ENCODE peak calls at places on chromosomes 12 and 14, in seven cellular contexts. One of them, this sample, is unnamed.

GRCh38 chr12:107133462-107133861 is 40.1 kb upstream of the CRY1 start:
- DNase-seq in CD8-positive, alpha-beta T cell: no peak
- DNase-seq in K562: no peak
- DNase-seq in tibial nerve: no peak
- DNase-seq in upper lobe of right lung: no peak
- DNase-seq in body of pancreas: no peak
- DNase-seq in kidney: no peak
- DNase-seq in this sample: no peak

GRCh38 chr14:102592969-102593840 is 756 bp downstream of the RCOR1 start:
- DNase-seq in CD8-positive, alpha-beta T cell: peak; percentile 72
- DNase-seq in K562: peak; percentile 55
- DNase-seq in tibial nerve: peak; percentile 5
- DNase-seq in upper lobe of right lung: peak; percentile 84
- DNase-seq in body of pancreas: peak; percentile 55
- DNase-seq in kidney: peak; percentile 87
- DNase-seq in this sample: peak; percentile 55

GRCh38 chr14:50231475-50232275 is at the start of gene SOS2:
- DNase-seq in CD8-positive, alpha-beta T cell: peak; percentile 89
- DNase-seq in K562: peak; percentile 88
- DNase-seq in tibial nerve: peak; percentile 71
- DNase-seq in upper lobe of right lung: peak; percentile 95
- DNase-seq in body of pancreas: peak; percentile 86
- DNase-seq in kidney: peak; percentile 96
- DNase-seq in this sample: peak; percentile 82

GRCh38 chr14:22339277-22339676 is 249.7 kb downstream of the DAD1 start:
- DNase-seq in CD8-positive, alpha-beta T cell: no peak
- DNase-seq in K562: peak; percentile 4
- DNase-seq in tibial nerve: peak; percentile 88
- DNase-seq in upper lobe of right lung: no peak
- DNase-seq in body of pancreas: peak; percentile 50
- DNase-seq in kidney: no peak
- DNase-seq in this sample: no peak

GRCh38 chr12:110937104-110937641 is 16.8 kb upstream of the MYL2 start:
- DNase-seq in CD8-positive, alpha-beta T cell: peak; percentile 76
- DNase-seq in K562: peak; percentile 69
- DNase-seq in tibial nerve: peak; percentile 15
- DNase-seq in upper lobe of right lung: peak; percentile 74
- DNase-seq in body of pancreas: peak; percentile 38
- DNase-seq in kidney: peak; percentile 78
- DNase-seq in this sample: peak; percentile 45

GRCh38 chr12:12403264-12404248 is 46.7 kb downstream of the BORCS5 start:
- DNase-seq in CD8-positive, alpha-beta T cell: no peak
- DNase-seq in K562: no peak
- DNase-seq in tibial nerve: no peak
- DNase-seq in upper lobe of right lung: no peak
- DNase-seq in body of pancreas: no peak
- DNase-seq in kidney: no peak
- DNase-seq in this sample: no peak

GRCh38 chr14:88249266-88249665 is 73.8 kb downstream of the KCNK10 start:
- DNase-seq in CD8-positive, alpha-beta T cell: no peak
- DNase-seq in K562: no peak
- DNase-seq in tibial nerve: no peak
- DNase-seq in upper lobe of right lung: no peak
- DNase-seq in body of pancreas: no peak
- DNase-seq in kidney: no peak
- DNase-seq in this sample: no peak

GRCh38 chr12:115185529-115185928 is 501.6 kb upstream of the TBX3 start:
- DNase-seq in CD8-positive, alpha-beta T cell: no peak
- DNase-seq in K562: no peak
- DNase-seq in tibial nerve: no peak
- DNase-seq in upper lobe of right lung: no peak
- DNase-seq in body of pancreas: no peak
- DNase-seq in kidney: no peak
- DNase-seq in this sample: no peak

GRCh38 chr14:81767266-81767987 is 233.8 kb upstream of the SEL1L start:
- DNase-seq in CD8-positive, alpha-beta T cell: no peak
- DNase-seq in K562: no peak
- DNase-seq in tibial nerve: no peak
- DNase-seq in upper lobe of right lung: no peak
- DNase-seq in body of pancreas: no peak
- DNase-seq in kidney: no peak
- DNase-seq in this sample: no peak

GRCh38 chr12:30047499-30048262 is 263.9 kb upstream of the TMTC1 start:
- DNase-seq in CD8-positive, alpha-beta T cell: no peak
- DNase-seq in K562: no peak
- DNase-seq in tibial nerve: no peak
- DNase-seq in upper lobe of right lung: no peak
- DNase-seq in body of pancreas: no peak
- DNase-seq in kidney: no peak
- DNase-seq in this sample: no peak

DNA sequence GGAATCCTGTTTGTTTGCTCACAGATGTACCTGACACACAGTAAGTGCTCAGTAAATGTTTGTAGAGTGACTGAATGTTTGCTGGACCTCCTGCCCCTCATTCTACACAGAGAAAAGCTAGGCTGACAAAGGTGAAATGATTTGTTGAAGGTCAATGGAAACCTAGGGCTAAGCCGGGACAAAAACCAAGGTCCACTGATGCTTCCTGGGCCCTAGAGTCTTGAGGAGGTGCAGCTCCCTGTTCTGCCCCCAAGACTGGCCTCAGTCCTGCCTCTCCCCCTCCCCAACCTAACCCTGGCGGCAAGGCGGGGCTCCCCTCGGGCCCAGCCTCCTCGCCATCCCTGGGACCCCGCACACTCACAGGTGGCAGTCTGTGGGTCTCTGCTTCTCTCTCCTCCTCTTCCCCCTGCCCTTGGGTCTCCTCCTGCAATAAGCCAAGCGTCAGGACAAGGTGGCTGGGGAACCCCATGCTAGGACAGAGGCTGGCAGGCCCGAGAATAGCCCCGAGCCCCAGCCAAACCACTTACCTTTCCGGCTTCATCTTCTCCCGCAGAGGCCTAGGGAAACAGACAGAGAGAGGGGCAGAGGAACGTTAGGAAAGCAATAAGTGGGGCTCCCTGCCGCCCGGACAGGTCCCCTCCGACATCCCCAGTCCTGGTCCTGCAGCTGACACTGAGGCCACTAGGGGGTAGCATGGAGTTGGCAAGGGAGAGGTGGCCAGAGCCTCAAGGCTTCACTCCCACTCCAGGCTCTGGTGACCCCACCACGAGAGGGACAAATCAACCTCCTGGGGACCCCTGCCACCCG is 9.3 kb downstream of the PGF start:
- DNase-seq in CD8-positive, alpha-beta T cell: peak; percentile 83
- DNase-seq in K562: peak; percentile 85
- DNase-seq in tibial nerve: peak; percentile 86
- DNase-seq in upper lobe of right lung: peak; percentile 86
- DNase-seq in body of pancreas: peak; percentile 78
- DNase-seq in kidney: no peak
- DNase-seq in this sample: peak; percentile 74
- TF ChIP-seq CTCF in CD8-positive, alpha-beta T cell: peak; percentile 84
- TF ChIP-seq CTCF in K562: peak; percentile 81
- TF ChIP-seq CTCF in tibial nerve: peak; percentile 92
- TF ChIP-seq CTCF in upper lobe of right lung: peak; percentile 95
- TF ChIP-seq CTCF in body of pancreas: peak; percentile 75
- TF ChIP-seq CTCF in kidney: peak; percentile 96
- TF ChIP-seq CTCF in this sample: peak; percentile 94

DNA sequence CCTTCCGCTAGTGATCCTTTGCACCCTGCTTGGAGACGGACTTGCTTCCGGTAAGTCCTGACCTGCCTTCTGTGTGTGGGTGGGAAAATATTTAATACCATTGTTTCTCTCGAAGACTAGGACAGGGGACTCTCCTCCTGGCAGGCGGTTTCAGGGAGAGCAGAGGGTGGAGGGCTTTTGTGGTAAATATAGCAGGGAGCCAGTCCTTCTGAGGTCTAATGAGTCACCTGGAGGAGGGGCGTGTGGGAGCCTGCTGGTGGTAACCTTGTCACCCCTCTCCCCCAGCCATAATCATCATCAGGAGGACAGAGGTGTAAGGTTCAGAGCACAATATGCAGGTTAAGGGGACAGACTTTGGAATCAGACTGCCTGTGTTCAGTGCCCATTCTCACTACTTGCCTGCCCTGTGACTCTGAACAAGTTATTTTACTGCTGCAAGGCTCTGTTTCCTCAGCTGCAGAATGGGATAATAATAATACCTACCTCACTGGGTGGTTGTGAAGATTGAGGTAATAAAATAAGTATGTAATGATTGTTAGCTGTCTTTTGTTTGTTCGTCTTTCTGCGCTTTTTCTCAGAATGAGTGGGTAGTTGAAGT is 47.4 kb downstream of the SUSD6 start:
- DNase-seq in CD8-positive, alpha-beta T cell: no peak
- DNase-seq in K562: peak; percentile 75
- DNase-seq in tibial nerve: no peak
- DNase-seq in upper lobe of right lung: no peak
- DNase-seq in body of pancreas: no peak
- DNase-seq in kidney: no peak
- DNase-seq in this sample: no peak
- H3K27ac ChIP-seq in CD8-positive, alpha-beta T cell: no peak overlapping the region
- H3K27ac ChIP-seq in K562: peak overlapping the region; percentile 65
- H3K27ac ChIP-seq in tibial nerve: no peak overlapping the region
- H3K27ac ChIP-seq in upper lobe of right lung: peak overlapping the region; percentile 65
- H3K27ac ChIP-seq in body of pancreas: peak overlapping the region; percentile 73
- H3K27ac ChIP-seq in kidney: peak overlapping the region; percentile 67
- H3K27ac ChIP-seq in this sample: no peak overlapping the region

DNA sequence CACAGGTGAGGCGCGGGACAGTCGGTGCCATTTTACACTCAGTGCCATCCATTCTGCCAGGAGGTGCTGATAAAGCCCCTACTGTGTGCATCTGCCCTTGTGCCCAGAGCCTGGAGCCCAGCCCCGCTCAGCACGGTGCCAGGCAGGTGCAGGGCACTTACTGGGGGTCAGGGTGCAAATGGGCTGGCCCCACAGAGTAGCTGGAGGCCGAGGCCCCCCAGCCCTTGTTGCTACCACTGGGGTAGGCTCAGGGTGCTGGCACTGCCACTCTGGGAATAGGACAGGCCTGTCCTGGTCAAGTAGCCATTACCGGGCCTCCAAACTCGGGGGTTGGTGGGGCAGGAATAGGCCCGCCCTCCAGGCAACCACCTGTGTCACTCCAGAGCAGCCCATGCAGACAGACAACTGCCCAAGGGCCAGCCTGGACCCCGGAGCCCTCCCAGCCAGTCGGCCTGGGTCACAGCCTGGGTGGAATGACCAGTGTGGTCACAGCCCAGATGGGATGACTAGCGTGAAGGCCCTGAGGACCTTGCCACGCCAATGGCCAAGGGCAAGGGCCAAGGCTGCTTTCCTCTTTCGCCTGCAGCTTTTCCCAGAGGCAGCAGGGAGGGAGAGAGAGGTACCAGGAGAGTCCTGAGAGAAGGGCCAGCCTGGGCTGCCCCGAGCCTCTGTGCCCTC is 3.0 kb downstream of the INF2 start:
- DNase-seq in CD8-positive, alpha-beta T cell: no peak
- DNase-seq in K562: no peak
- DNase-seq in tibial nerve: no peak
- DNase-seq in upper lobe of right lung: no peak
- DNase-seq in body of pancreas: no peak
- DNase-seq in kidney: no peak
- DNase-seq in this sample: no peak
- H3K4me1 ChIP-seq in CD8-positive, alpha-beta T cell: peaks cover 81% of the 10 kb centered on the region
- H3K4me1 ChIP-seq in K562: peaks cover 97% of the 10 kb centered on the region
- H3K4me1 ChIP-seq in tibial nerve: peaks cover 92% of the 10 kb centered on the region
- H3K4me1 ChIP-seq in upper lobe of right lung: peaks cover 68% of the 10 kb centered on the region
- H3K4me1 ChIP-seq in body of pancreas: peaks cover 38% of the 10 kb centered on the region
- H3K4me1 ChIP-seq in kidney: peaks cover 50% of the 10 kb centered on the region
- H3K4me1 ChIP-seq in this sample: peaks cover 52% of the 10 kb centered on the region

GRCh38 chr12:94074970-94075695 is 73.2 kb upstream of the PLXNC1 start:
- DNase-seq in CD8-positive, alpha-beta T cell: no peak
- DNase-seq in K562: peak; percentile 53
- DNase-seq in tibial nerve: peak; percentile 63
- DNase-seq in upper lobe of right lung: peak; percentile 73
- DNase-seq in body of pancreas: peak; percentile 38
- DNase-seq in kidney: peak; percentile 81
- DNase-seq in this sample: peak; percentile 29
- TF ChIP-seq CTCF in CD8-positive, alpha-beta T cell: peak; percentile 17
- TF ChIP-seq CTCF in K562: peak; percentile 55
- TF ChIP-seq CTCF in tibial nerve: peak; percentile 61
- TF ChIP-seq CTCF in upper lobe of right lung: peak; percentile 63
- TF ChIP-seq CTCF in body of pancreas: no peak
- TF ChIP-seq CTCF in kidney: peak; percentile 59
- TF ChIP-seq CTCF in this sample: peak; percentile 66

GRCh38 chr12:121216102-121216501 is 6.2 kb downstream of the P2RX4 start:
- DNase-seq in CD8-positive, alpha-beta T cell: no peak
- DNase-seq in K562: no peak
- DNase-seq in tibial nerve: no peak
- DNase-seq in upper lobe of right lung: no peak
- DNase-seq in body of pancreas: no peak
- DNase-seq in kidney: no peak
- DNase-seq in this sample: no peak
- H3K27ac ChIP-seq in CD8-positive, alpha-beta T cell: no peak overlapping the region
- H3K27ac ChIP-seq in K562: no peak overlapping the region
- H3K27ac ChIP-seq in tibial nerve: no peak overlapping the region
- H3K27ac ChIP-seq in upper lobe of right lung: no peak overlapping the region
- H3K27ac ChIP-seq in body of pancreas: peak overlapping the region; percentile 85
- H3K27ac ChIP-seq in kidney: no peak overlapping the region
- H3K27ac ChIP-seq in this sample: no peak overlapping the region

GRCh38 chr12:120468271-120468845 is 1.2 kb downstream of the SRSF9 start:
- DNase-seq in CD8-positive, alpha-beta T cell: no peak
- DNase-seq in K562: peak; percentile 58
- DNase-seq in tibial nerve: peak; percentile 12
- DNase-seq in upper lobe of right lung: peak; percentile 70
- DNase-seq in body of pancreas: peak; percentile 35
- DNase-seq in kidney: no peak
- DNase-seq in this sample: peak; percentile 20
- H3K4me1 ChIP-seq in CD8-positive, alpha-beta T cell: peaks cover 26% of the 10 kb centered on the region
- H3K4me1 ChIP-seq in K562: peaks cover 29% of the 10 kb centered on the region
- H3K4me1 ChIP-seq in tibial nerve: peaks cover 51% of the 10 kb centered on the region
- H3K4me1 ChIP-seq in upper lobe of right lung: peaks cover 26% of the 10 kb centered on the region
- H3K4me1 ChIP-seq in body of pancreas: peaks cover 37% of the 10 kb centered on the region
- H3K4me1 ChIP-seq in kidney: peaks cover 5% of the 10 kb centered on the region
- H3K4me1 ChIP-seq in this sample: peaks cover 48% of the 10 kb centered on the region

GRCh38 chr14:32230695-32231280 is 27.7 kb upstream of the RNU6-8 start:
- DNase-seq in CD8-positive, alpha-beta T cell: no peak
- DNase-seq in K562: no peak
- DNase-seq in tibial nerve: no peak
- DNase-seq in upper lobe of right lung: no peak
- DNase-seq in body of pancreas: no peak
- DNase-seq in kidney: peak; percentile 32
- DNase-seq in this sample: no peak

GRCh38 chr14:32226051-32226450 is 23.0 kb upstream of the RNU6-8 start:
- DNase-seq in CD8-positive, alpha-beta T cell: no peak
- DNase-seq in K562: no peak
- DNase-seq in tibial nerve: no peak
- DNase-seq in upper lobe of right lung: no peak
- DNase-seq in body of pancreas: no peak
- DNase-seq in kidney: no peak
- DNase-seq in this sample: no peak

GRCh38 chr14:32233292-32233691 is 30.2 kb upstream of the RNU6-8 start:
- DNase-seq in CD8-positive, alpha-beta T cell: no peak
- DNase-seq in K562: no peak
- DNase-seq in tibial nerve: no peak
- DNase-seq in upper lobe of right lung: no peak
- DNase-seq in body of pancreas: no peak
- DNase-seq in kidney: no peak
- DNase-seq in this sample: no peak

GRCh38 chr14:32232481-32232880 is 29.4 kb upstream of the RNU6-8 start:
- DNase-seq in CD8-positive, alpha-beta T cell: no peak
- DNase-seq in K562: no peak
- DNase-seq in tibial nerve: no peak
- DNase-seq in upper lobe of right lung: no peak
- DNase-seq in body of pancreas: no peak
- DNase-seq in kidney: no peak
- DNase-seq in this sample: no peak

GRCh38 chr14:32230181-32230580 is 27.1 kb upstream of the RNU6-8 start:
- DNase-seq in CD8-positive, alpha-beta T cell: no peak
- DNase-seq in K562: no peak
- DNase-seq in tibial nerve: no peak
- DNase-seq in upper lobe of right lung: no peak
- DNase-seq in body of pancreas: no peak
- DNase-seq in kidney: no peak
- DNase-seq in this sample: no peak
- TF ChIP-seq CTCF in CD8-positive, alpha-beta T cell: no peak
- TF ChIP-seq CTCF in K562: no peak
- TF ChIP-seq CTCF in tibial nerve: no peak
- TF ChIP-seq CTCF in upper lobe of right lung: no peak
- TF ChIP-seq CTCF in body of pancreas: no peak
- TF ChIP-seq CTCF in kidney: no peak
- TF ChIP-seq CTCF in this sample: no peak